ENCODE peak calls at places on chromosomes 4 and X, in seven cellular contexts. One of them, this sample, is unnamed. For H3K4me1, the result is how much of the 10 kb centered on the place peaks cover.

GRCh38 chr4:119026662-119027444 is 108.8 kb upstream of the MYOZ2 start:
- DNase-seq in ascending aorta: no peak
- DNase-seq in prostate gland: no peak
- DNase-seq in mammary epithelial cell: no peak
- DNase-seq in left lung: no peak
- DNase-seq in hepatocyte: no peak
- DNase-seq in thyroid gland: no peak
- DNase-seq in this sample: peak

GRCh38 chr4:121769341-121769740 is 4.4 kb upstream of the SMIM43 start:
- DNase-seq in thyroid gland: no peak
- DNase-seq in ascending aorta: no peak
- DNase-seq in mammary epithelial cell: no peak
- DNase-seq in hepatocyte: no peak
- DNase-seq in left lung: no peak
- DNase-seq in prostate gland: no peak
- DNase-seq in this sample: no peak

GRCh38 chrX:149539283-149540132 is 1.3 kb upstream of the EOLA1 start:
- DNase-seq in thyroid gland: peak
- DNase-seq in prostate gland: peak
- DNase-seq in ascending aorta: peak
- DNase-seq in mammary epithelial cell: peak
- DNase-seq in hepatocyte: peak
- DNase-seq in left lung: peak
- DNase-seq in this sample: peak

GRCh38 chr4:144645102-144645469 is 870 bp upstream of the HHIP start:
- DNase-seq in ascending aorta: no peak
- DNase-seq in left lung: peak
- DNase-seq in thyroid gland: no peak
- DNase-seq in prostate gland: no peak
- DNase-seq in mammary epithelial cell: no peak
- DNase-seq in hepatocyte: peak
- DNase-seq in this sample: no peak

GRCh38 chrX:72107320-72107719 is 24.4 kb downstream of the RTL5 start:
- DNase-seq in ascending aorta: no peak
- DNase-seq in hepatocyte: no peak
- DNase-seq in mammary epithelial cell: peak
- DNase-seq in prostate gland: no peak
- DNase-seq in left lung: no peak
- DNase-seq in thyroid gland: no peak
- DNase-seq in this sample: no peak

GRCh38 chrX:11435568-11435967 is 142.4 kb downstream of the AMELX start:
- DNase-seq in ascending aorta: no peak
- DNase-seq in left lung: no peak
- DNase-seq in prostate gland: no peak
- DNase-seq in mammary epithelial cell: no peak
- DNase-seq in hepatocyte: no peak
- DNase-seq in thyroid gland: no peak
- DNase-seq in this sample: no peak

GRCh38 chr4:47373174-47373573 is 90.3 kb downstream of the COMMD8 start:
- DNase-seq in ascending aorta: no peak
- DNase-seq in hepatocyte: no peak
- DNase-seq in thyroid gland: no peak
- DNase-seq in prostate gland: no peak
- DNase-seq in mammary epithelial cell: no peak
- DNase-seq in left lung: no peak
- DNase-seq in this sample: no peak

GRCh38 chr4:3299538-3300197 is 6.8 kb downstream of the RGS12 start:
- DNase-seq in left lung: no peak
- DNase-seq in ascending aorta: no peak
- DNase-seq in mammary epithelial cell: no peak
- DNase-seq in thyroid gland: peak
- DNase-seq in prostate gland: no peak
- DNase-seq in hepatocyte: no peak
- DNase-seq in this sample: peak

GRCh38 chr4:87865288-87865687 is 32.5 kb downstream of the MEPE start:
- DNase-seq in thyroid gland: no peak
- DNase-seq in hepatocyte: no peak
- DNase-seq in mammary epithelial cell: no peak
- DNase-seq in left lung: no peak
- DNase-seq in ascending aorta: no peak
- DNase-seq in prostate gland: no peak
- DNase-seq in this sample: no peak

GRCh38 chr4:177987896-177988295 is 545.7 kb upstream of the AGA start:
- DNase-seq in left lung: no peak
- DNase-seq in hepatocyte: no peak
- DNase-seq in prostate gland: no peak
- DNase-seq in ascending aorta: no peak
- DNase-seq in thyroid gland: no peak
- DNase-seq in mammary epithelial cell: no peak
- DNase-seq in this sample: no peak

GRCh38 chr4:173121044-173121685 is 47.4 kb upstream of the GALNT7 start:
- DNase-seq in ascending aorta: no peak
- DNase-seq in left lung: no peak
- DNase-seq in prostate gland: no peak
- DNase-seq in mammary epithelial cell: peak
- DNase-seq in hepatocyte: peak
- DNase-seq in thyroid gland: peak
- DNase-seq in this sample: peak

GRCh38 chrX:17617794-17618193 is 119.5 kb upstream of the SCML1 start:
- DNase-seq in left lung: no peak
- DNase-seq in thyroid gland: no peak
- DNase-seq in prostate gland: no peak
- DNase-seq in mammary epithelial cell: no peak
- DNase-seq in ascending aorta: no peak
- DNase-seq in hepatocyte: no peak
- DNase-seq in this sample: no peak

GRCh38 chr4:151922306-151922705 is 161.5 kb upstream of the GATB start:
- DNase-seq in left lung: no peak
- DNase-seq in mammary epithelial cell: no peak
- DNase-seq in ascending aorta: no peak
- DNase-seq in thyroid gland: no peak
- DNase-seq in prostate gland: no peak
- DNase-seq in hepatocyte: no peak
- DNase-seq in this sample: no peak

GRCh38 chrX:47662144-47662657 is 3.2 kb upstream of the UXT start:
- DNase-seq in left lung: no peak
- DNase-seq in hepatocyte: peak
- DNase-seq in mammary epithelial cell: peak
- DNase-seq in ascending aorta: no peak
- DNase-seq in prostate gland: no peak
- DNase-seq in thyroid gland: no peak
- DNase-seq in this sample: no peak

GRCh38 chr4:79121875-79122358 is 182.7 kb upstream of the PAQR3 start:
- DNase-seq in mammary epithelial cell: no peak
- DNase-seq in left lung: no peak
- DNase-seq in thyroid gland: no peak
- DNase-seq in prostate gland: no peak
- DNase-seq in ascending aorta: no peak
- DNase-seq in hepatocyte: no peak
- DNase-seq in this sample: no peak

GRCh38 chrX:2594491-2594890 is 93.7 kb upstream of the DHRSX start:
- DNase-seq in prostate gland: no peak
- DNase-seq in ascending aorta: no peak
- DNase-seq in thyroid gland: no peak
- DNase-seq in mammary epithelial cell: no peak
- DNase-seq in left lung: no peak
- DNase-seq in hepatocyte: no peak
- DNase-seq in this sample: no peak

GRCh38 chrX:118350715-118351114 is 4.8 kb downstream of the WDR44 start:
- DNase-seq in hepatocyte: no peak
- DNase-seq in ascending aorta: no peak
- DNase-seq in prostate gland: no peak
- DNase-seq in left lung: no peak
- DNase-seq in thyroid gland: no peak
- DNase-seq in mammary epithelial cell: no peak
- DNase-seq in this sample: no peak

GRCh38 chrX:118348186-118348810 is 2.4 kb downstream of the WDR44 start:
- DNase-seq in prostate gland: no peak
- DNase-seq in left lung: no peak
- DNase-seq in thyroid gland: no peak
- DNase-seq in ascending aorta: no peak
- DNase-seq in hepatocyte: no peak
- DNase-seq in mammary epithelial cell: no peak
- DNase-seq in this sample: no peak

GRCh38 chrX:118347131-118347530 is 1.2 kb downstream of the WDR44 start:
- DNase-seq in mammary epithelial cell: peak
- DNase-seq in thyroid gland: no peak
- DNase-seq in hepatocyte: peak
- DNase-seq in left lung: no peak
- DNase-seq in ascending aorta: no peak
- DNase-seq in prostate gland: no peak
- DNase-seq in this sample: no peak

GRCh38 chrX:118350221-118350620 is 4.3 kb downstream of the WDR44 start:
- DNase-seq in ascending aorta: no peak
- DNase-seq in left lung: no peak
- DNase-seq in thyroid gland: no peak
- DNase-seq in prostate gland: no peak
- DNase-seq in mammary epithelial cell: no peak
- DNase-seq in hepatocyte: no peak
- DNase-seq in this sample: no peak

DNA sequence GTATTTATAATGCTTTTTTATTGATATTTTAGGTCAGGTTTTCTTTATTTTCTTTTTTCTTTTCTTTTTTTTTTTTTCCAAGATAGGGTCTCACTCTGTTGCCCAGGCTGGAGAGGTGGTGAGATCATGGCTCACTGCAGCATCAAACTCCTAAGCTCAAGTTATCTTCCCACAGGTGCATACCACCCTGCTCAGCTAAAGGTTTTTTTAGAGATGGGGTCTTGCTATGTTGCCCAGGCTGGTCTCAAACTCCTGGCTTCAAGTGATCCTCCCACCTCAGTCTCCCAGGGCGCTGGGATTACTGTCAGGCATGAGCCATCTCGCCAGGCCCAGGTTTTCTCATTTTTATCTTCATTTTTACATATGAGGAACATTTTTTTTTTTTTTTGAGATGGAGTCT is 3.3 kb downstream of the WDR44 start:
- DNase-seq in mammary epithelial cell: no peak
- DNase-seq in left lung: no peak
- DNase-seq in ascending aorta: no peak
- DNase-seq in thyroid gland: no peak
- DNase-seq in hepatocyte: no peak
- DNase-seq in prostate gland: no peak
- DNase-seq in this sample: no peak
- H3K4me1 ChIP-seq in mammary epithelial cell: under half
- H3K4me1 ChIP-seq in left lung: under half
- H3K4me1 ChIP-seq in ascending aorta: under half
- H3K4me1 ChIP-seq in thyroid gland: under half
- H3K4me1 ChIP-seq in hepatocyte: under half
- H3K4me1 ChIP-seq in prostate gland: under half
- H3K4me1 ChIP-seq in this sample: under half

DNA sequence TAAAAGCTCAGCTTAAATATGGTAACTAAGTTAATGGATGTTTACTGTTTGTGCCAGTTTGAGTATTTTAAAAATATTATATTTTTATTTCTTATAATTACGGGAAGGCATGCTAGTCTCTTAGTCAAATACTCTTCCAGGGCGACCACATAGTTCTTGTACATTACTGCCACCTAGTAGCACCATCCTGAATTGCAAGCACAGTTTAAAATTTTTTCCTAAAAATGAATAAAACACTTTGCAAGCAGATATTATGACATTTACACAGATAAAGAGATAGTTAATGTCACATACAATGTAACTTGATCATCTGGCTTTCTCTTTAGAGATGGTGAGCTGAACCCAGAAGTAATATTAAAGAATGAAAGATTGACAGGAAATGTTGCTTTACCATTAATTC is 11.5 kb downstream of the NDP start:
- DNase-seq in prostate gland: no peak
- DNase-seq in hepatocyte: no peak
- DNase-seq in mammary epithelial cell: no peak
- DNase-seq in ascending aorta: no peak
- DNase-seq in left lung: no peak
- DNase-seq in thyroid gland: no peak
- DNase-seq in this sample: no peak
- TF ChIP-seq CTCF in prostate gland: no peak
- TF ChIP-seq CTCF in hepatocyte: peak
- TF ChIP-seq CTCF in mammary epithelial cell: peak
- TF ChIP-seq CTCF in ascending aorta: no peak
- TF ChIP-seq CTCF in left lung: no peak
- TF ChIP-seq CTCF in thyroid gland: no peak
- TF ChIP-seq CTCF in this sample: no peak

DNA sequence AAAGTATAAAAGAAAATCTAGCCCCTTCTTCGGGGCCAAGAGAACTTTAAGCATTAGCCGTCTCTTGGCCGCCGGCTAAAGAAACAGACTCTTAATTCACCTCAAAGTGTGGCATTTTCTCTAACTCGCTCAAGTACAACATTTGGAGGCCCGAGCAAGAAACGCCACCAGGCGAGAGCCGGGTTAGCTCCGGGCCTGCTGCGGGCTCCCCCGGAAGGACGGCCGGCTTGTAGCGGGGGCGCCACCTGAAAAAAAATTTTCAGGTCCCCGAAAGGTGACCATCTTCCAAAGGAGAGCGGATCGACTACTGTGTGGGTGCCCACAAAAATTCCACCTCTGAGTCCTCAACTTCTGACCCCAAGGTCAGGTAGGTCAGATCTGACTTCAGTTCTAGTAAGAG is 156.0 kb downstream of the DEFB131A start:
- DNase-seq in thyroid gland: no peak
- DNase-seq in hepatocyte: no peak
- DNase-seq in ascending aorta: no peak
- DNase-seq in left lung: no peak
- DNase-seq in mammary epithelial cell: no peak
- DNase-seq in prostate gland: no peak
- DNase-seq in this sample: no peak
- H3K4me1 ChIP-seq in thyroid gland: under half
- H3K4me1 ChIP-seq in hepatocyte: under half
- H3K4me1 ChIP-seq in ascending aorta: under half
- H3K4me1 ChIP-seq in left lung: under half
- H3K4me1 ChIP-seq in mammary epithelial cell: under half
- H3K4me1 ChIP-seq in prostate gland: under half
- H3K4me1 ChIP-seq in this sample: under half

GRCh38 chr4:186015212-186015817 is 53.6 kb upstream of the TLR3 start:
- DNase-seq in prostate gland: no peak
- DNase-seq in ascending aorta: no peak
- DNase-seq in thyroid gland: no peak
- DNase-seq in hepatocyte: no peak
- DNase-seq in left lung: no peak
- DNase-seq in mammary epithelial cell: no peak
- DNase-seq in this sample: no peak
- TF ChIP-seq CTCF in prostate gland: no peak
- TF ChIP-seq CTCF in ascending aorta: no peak
- TF ChIP-seq CTCF in thyroid gland: no peak
- TF ChIP-seq CTCF in hepatocyte: no peak
- TF ChIP-seq CTCF in left lung: no peak
- TF ChIP-seq CTCF in mammary epithelial cell: no peak
- TF ChIP-seq CTCF in this sample: no peak

GRCh38 chr4:74503580-74503979 is 58.6 kb downstream of the AREG start:
- DNase-seq in thyroid gland: no peak
- DNase-seq in mammary epithelial cell: peak
- DNase-seq in hepatocyte: no peak
- DNase-seq in prostate gland: no peak
- DNase-seq in left lung: no peak
- DNase-seq in ascending aorta: no peak
- DNase-seq in this sample: no peak
- H3K4me1 ChIP-seq in thyroid gland: under half
- H3K4me1 ChIP-seq in mammary epithelial cell: under half
- H3K4me1 ChIP-seq in hepatocyte: under half
- H3K4me1 ChIP-seq in prostate gland: under half
- H3K4me1 ChIP-seq in left lung: under half
- H3K4me1 ChIP-seq in ascending aorta: under half
- H3K4me1 ChIP-seq in this sample: under half